ENCODE peak calls at places on chromosomes 16 and 17, in four cellular contexts. U is stimulated activated CD4-positive, alpha-beta T cell treated with anti-CD3 and anti-CD28 coated beads, Interleukin-2, amount 100 ng/mL, for 48 hours; H is cardiac fibroblast; A is globus pallidus. C is an unnamed sample.

GRCh38 chr16:79618041-79618711 is 17.6 kb upstream of the MAF start:
- DNase-seq in U (no peak), H (no peak), A (no peak), C (no peak)

GRCh38 chr17:17063546-17064122 is 21.4 kb downstream of the MPRIP start:
- DNase-seq in U (no peak), H (peak), A (peak), C (no peak)

GRCh38 chr16:1984347-1985225 is 593 bp downstream of the GFER start:
- DNase-seq in U (no peak), H (peak), A (no peak), C (no peak)

GRCh38 chr16:67190448-67191399 is 788 bp upstream of the EXOC3L1 start:
- DNase-seq in U (no peak), H (no peak), A (no peak), C (no peak)

GRCh38 chr16:1763521-1764511 is 7.5 kb downstream of the NME3 start:
- DNase-seq in U (no peak), H (peak), A (no peak), C (no peak)

GRCh38 chr16:80583466-80583865 is 42.7 kb downstream of the DYNLRB2 start:
- DNase-seq in U (peak), H (peak), A (peak), C (no peak)

GRCh38 chr16:28089992-28090365 is 26.5 kb upstream of the GSG1L start:
- DNase-seq in U (no peak), H (no peak), A (no peak), C (no peak)

GRCh38 chr17:39092672-39093250 is 58.7 kb downstream of the PLXDC1 start:
- DNase-seq in U (no peak), H (no peak), A (no peak), C (no peak)

GRCh38 chr17:67646472-67646871 is 71.3 kb upstream of the NOL11 start:
- DNase-seq in U (no peak), H (no peak), A (no peak), C (no peak)

GRCh38 chr17:11086623-11087022 is 154.4 kb upstream of the SHISA6 start:
- DNase-seq in U (no peak), H (no peak), A (no peak), C (no peak)

GRCh38 chr17:5667871-5668270 is 83.6 kb upstream of the NLRP1 start:
- DNase-seq in U (no peak), H (no peak), A (no peak), C (no peak)

GRCh38 chr16:19559242-19559910 is 3.9 kb downstream of the VPS35L start:
- DNase-seq in U (no peak), H (peak), A (peak), C (peak)

GRCh38 chr16:23030001-23030400 is 119.3 kb downstream of the USP31 start:
- DNase-seq in U (no peak), H (no peak), A (no peak), C (no peak)

GRCh38 chr16:89308391-89309333 is 91.2 kb downstream of the ZNF778 start:
- DNase-seq in U (peak), H (no peak), A (no peak), C (peak)

GRCh38 chr16:49471038-49471727 is 97.6 kb downstream of the C16orf78 start:
- DNase-seq in U (no peak), H (no peak), A (no peak), C (no peak)

GRCh38 chr16:83701494-83701893 is 106.3 kb upstream of the HSBP1 start:
- DNase-seq in U (peak), H (peak), A (no peak), C (no peak)

GRCh38 chr16:12406840-12407690 is 396.6 kb downstream of the CPPED1 start:
- DNase-seq in U (no peak), H (peak), A (no peak), C (no peak)

GRCh38 chr17:57810740-57811632 is 38.9 kb downstream of the MRPS23 start:
- DNase-seq in U (no peak), H (peak), A (peak), C (no peak)

GRCh38 chr16:24769806-24770205 is 40.4 kb downstream of the TNRC6A start:
- DNase-seq in U (no peak), H (peak), A (no peak), C (no peak)

GRCh38 chr17:77180503-77181330 is 39.9 kb downstream of the SEC14L1 start:
- DNase-seq in U (no peak), H (no peak), A (no peak), C (no peak)

GRCh38 chr17:49514374-49514738 is 19.3 kb downstream of the NGFR start:
- DNase-seq in U (no peak), H (peak), A (no peak), C (no peak)

GRCh38 chr17:43881758-43882505 is 25.4 kb downstream of the MPP2 start:
- DNase-seq in U (no peak), H (no peak), A (no peak), C (no peak)

GRCh38 chr17:59694344-59694743 is 12.9 kb downstream of the PTRH2 start:
- DNase-seq in U (no peak), H (no peak), A (no peak), C (no peak)

GRCh38 chr17:71409137-71409536 is 711.7 kb upstream of the SOX9 start:
- DNase-seq in U (no peak), H (no peak), A (no peak), C (no peak)

GRCh38 chr17:11309033-11309432 is 68.0 kb downstream of the SHISA6 start:
- DNase-seq in U (no peak), H (no peak), A (no peak), C (no peak)

GRCh38 chr17:77400445-77400870 is 259.7 kb downstream of the SEC14L1 start:
- DNase-seq in U (peak), H (no peak), A (no peak), C (peak)

GRCh38 chr17:31696184-31696602 is 162.9 kb downstream of the COPRS start:
- DNase-seq in U (no peak), H (peak), A (peak), C (no peak)

GRCh38 chr17:17060001-17060929 is 18.0 kb downstream of the MPRIP start:
- DNase-seq in U (no peak), H (no peak), A (no peak), C (no peak)

GRCh38 chr16:74896389-74897370 is 88.2 kb downstream of the WDR59 start:
- DNase-seq in U (no peak), H (peak), A (no peak), C (no peak)

GRCh38 chr17:31593806-31594205 is 202.3 kb downstream of the RAB11FIP4 start:
- DNase-seq in U (no peak), H (peak), A (no peak), C (no peak)

GRCh38 chr16:54586474-54587175 is 300.0 kb upstream of the IRX3 start:
- DNase-seq in U (no peak), H (no peak), A (no peak), C (no peak)